ENCODE peak calls at places on chromosomes 2 and 18, in ten cellular contexts. X, M, W, A, G, P, N, Z, Q and S are unnamed samples. For H3K27me3, the result is how much of the 10 kb centered on the place peaks cover.

GRCh38 chr2:181937473-181937872 is 45.9 kb downstream of the ITPRID2 start:
- DNase-seq in X (no peak), A (no peak), P (no peak), N (no peak), Z (no peak), W (no peak), M (no peak), Q (no peak), G (no peak), S (no peak)

GRCh38 chr18:54269924-54270844 is 867 bp downstream of the POLI start:
- DNase-seq in A (peak), W (no peak), N (peak), Q (no peak), X (no peak), M (peak), Z (peak), P (no peak), G (peak), S (peak)

GRCh38 chr2:28232267-28232666 is 160.4 kb upstream of the FOSL2 start:
- DNase-seq in N (no peak), Z (no peak), A (peak), P (no peak), W (no peak), G (peak), M (peak), Q (no peak), X (no peak), S (no peak)

GRCh38 chr2:182587831-182588230 is 128.2 kb upstream of the DNAJC10 start:
- DNase-seq in N (no peak), X (no peak), A (peak), Q (no peak), M (no peak), W (no peak), P (no peak), G (no peak), Z (no peak), S (no peak)

GRCh38 chr2:112794131-112794733 is 9.9 kb upstream of the IL1A start:
- DNase-seq in M (no peak), G (no peak), X (no peak), P (peak), Q (no peak), W (peak), Z (no peak), A (peak), N (peak), S (no peak)

GRCh38 chr18:48486762-48487161 is 52.1 kb upstream of the CTIF start:
- DNase-seq in A (no peak), Q (no peak), W (no peak), X (no peak), M (no peak), P (no peak), G (no peak), N (no peak), Z (no peak), S (no peak)

GRCh38 chr2:180238729-180239128 is 231.6 kb upstream of the CWC22 start:
- DNase-seq in M (no peak), X (no peak), Z (no peak), N (no peak), A (no peak), P (no peak), Q (no peak), W (no peak), G (no peak), S (no peak)

GRCh38 chr18:78571063-78571785 is 408.4 kb upstream of the SALL3 start:
- DNase-seq in Q (no peak), N (no peak), P (no peak), A (no peak), G (no peak), Z (no peak), X (no peak), M (no peak), W (no peak), S (no peak)

GRCh38 chr2:71798266-71799012 is 345.1 kb downstream of the DYSF start:
- DNase-seq in Q (peak), P (no peak), G (no peak), Z (peak), N (peak), X (no peak), A (peak), W (no peak), M (no peak), S (peak)

GRCh38 chr18:58405107-58405898 is 223.6 kb downstream of the ALPK2 start:
- DNase-seq in P (no peak), Z (no peak), N (no peak), G (no peak), Q (no peak), A (no peak), X (no peak), W (no peak), M (no peak), S (no peak)

GRCh38 chr2:8222979-8223730 is 458.7 kb upstream of the ID2 start:
- DNase-seq in X (no peak), M (no peak), A (no peak), N (no peak), G (no peak), Q (no peak), W (no peak), P (no peak), Z (no peak), S (no peak)

GRCh38 chr2:44777542-44777941 is 164.0 kb upstream of the SIX3 start:
- DNase-seq in M (no peak), P (no peak), X (no peak), Z (no peak), G (no peak), A (peak), N (no peak), Q (no peak), W (no peak), S (peak)

GRCh38 chr2:68908392-68908970 is 37.3 kb upstream of the BMP10 start:
- DNase-seq in A (peak), X (no peak), Q (peak), M (peak), Z (peak), P (peak), W (peak), N (peak), G (peak), S (no peak)

GRCh38 chr2:185507703-185508102 is 230.9 kb upstream of the FSIP2 start:
- DNase-seq in W (no peak), P (no peak), G (no peak), X (peak), M (no peak), A (peak), N (no peak), Q (no peak), Z (no peak), S (no peak)

GRCh38 chr18:41731887-41732286 is 223.1 kb upstream of the PIK3C3 start:
- DNase-seq in X (no peak), W (no peak), P (no peak), A (peak), G (no peak), M (no peak), Z (no peak), N (no peak), Q (no peak), S (no peak)

GRCh38 chr2:121080013-121080772 is 204.8 kb downstream of the TFCP2L1 start:
- DNase-seq in Z (no peak), W (no peak), M (peak), X (peak), N (peak), G (peak), A (peak), Q (no peak), P (peak), S (peak)

GRCh38 chr2:96970910-96971309 is 15.5 kb downstream of the FAM178B start:
- DNase-seq in A (no peak), Q (no peak), X (no peak), M (no peak), W (no peak), G (no peak), P (no peak), Z (no peak), N (no peak), S (no peak)

GRCh38 chr2:176159678-176160250 is 2.7 kb downstream of the HOXD3 start:
- DNase-seq in A (no peak), Q (no peak), P (no peak), Z (no peak), X (no peak), G (no peak), N (no peak), M (no peak), W (no peak), S (no peak)

GRCh38 chr2:136057802-136058140 is 60.2 kb downstream of the CXCR4 start:
- DNase-seq in W (no peak), P (no peak), A (no peak), M (no peak), Q (no peak), N (no peak), X (no peak), G (no peak), Z (no peak), S (no peak)

GRCh38 chr2:60553992-60554648 is 666 bp upstream of the BCL11A start:
- DNase-seq in W (peak), X (peak), Z (no peak), A (no peak), G (no peak), Q (peak), N (peak), M (peak), P (peak), S (peak)

GRCh38 chr2:191020742-191021381 is 6.9 kb upstream of the STAT1 start:
- DNase-seq in Q (no peak), G (peak), N (peak), P (no peak), X (no peak), W (peak), Z (no peak), M (peak), A (peak), S (no peak)

GRCh38 chr2:235765181-235765820 is 271.5 kb downstream of the AGAP1 start:
- DNase-seq in X (no peak), G (peak), W (no peak), Q (no peak), A (peak), N (no peak), P (no peak), Z (no peak), M (no peak), S (no peak)

GRCh38 chr18:48338915-48339314 is 70.3 kb downstream of the ZBTB7C start:
- DNase-seq in M (no peak), P (no peak), Q (no peak), N (peak), A (no peak), X (no peak), W (no peak), Z (no peak), G (no peak), S (no peak)

GRCh38 chr2:10935953-10936942 is 24.5 kb downstream of the KCNF1 start:
- DNase-seq in Q (no peak), Z (no peak), A (peak), G (no peak), W (no peak), P (no peak), M (no peak), X (no peak), N (no peak), S (no peak)
- TF ChIP-seq CTCF in Q (no peak), Z (no peak), A (no peak), G (no peak), W (no peak), P (no peak), M (no peak), X (no peak), N (no peak), S (no peak)

GRCh38 chr2:80365762-80366161 is 61.2 kb upstream of the LRRTM1 start:
- DNase-seq in W (no peak), A (no peak), Q (no peak), G (no peak), N (no peak), X (peak), M (no peak), P (no peak), Z (no peak), S (peak)
- H3K27me3 ChIP-seq in W (under half), A (under half), Q (under half), G (under half), N (under half), X (under half), M (under half), P (under half), Z (under half), S (under half)

DNA sequence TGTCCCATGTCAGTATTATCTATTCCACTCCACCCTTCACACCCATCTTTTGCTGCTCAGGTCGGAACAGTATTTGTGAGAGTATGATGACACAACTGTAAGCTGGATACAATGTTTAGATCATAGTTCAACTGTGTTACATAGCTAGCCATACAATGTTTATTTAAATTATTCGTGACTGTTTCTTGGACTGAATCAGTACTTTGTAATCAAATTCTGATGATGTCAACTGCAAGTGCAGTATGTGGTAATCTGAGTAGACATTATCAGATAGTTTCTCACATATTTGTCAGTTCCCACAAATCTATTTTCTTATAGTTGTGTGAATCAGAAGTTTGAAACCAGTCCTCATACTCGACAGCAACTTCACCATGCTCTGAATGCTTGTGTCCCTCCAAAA is 177.6 kb downstream of the ZNF407 start:
- DNase-seq in W (no peak), Z (no peak), G (no peak), A (peak), Q (no peak), X (no peak), M (no peak), N (no peak), P (no peak), S (no peak)
- TF ChIP-seq CTCF in W (no peak), Z (no peak), G (no peak), A (no peak), Q (no peak), X (no peak), M (no peak), N (no peak), P (no peak), S (no peak)

GRCh38 chr2:233692648-233693047 is at the start of gene UGT1A6:
- DNase-seq in W (no peak), Z (no peak), N (peak), G (no peak), M (no peak), Q (no peak), P (no peak), A (no peak), X (no peak), S (no peak)
- H3K27me3 ChIP-seq in W (under half), Z (under half), N (under half), G (under half), M (under half), Q (under half), P (under half), A (under half), X (under half), S (under half)

GRCh38 chr2:85213404-85213803 is 80.2 kb downstream of the TCF7L1 start:
- DNase-seq in Q (no peak), A (no peak), P (no peak), G (no peak), M (no peak), Z (no peak), W (no peak), X (no peak), N (no peak), S (no peak)

GRCh38 chr2:85216051-85216431 is 82.8 kb downstream of the TCF7L1 start:
- DNase-seq in P (no peak), X (no peak), N (no peak), M (no peak), Q (no peak), W (no peak), A (peak), Z (no peak), G (peak), S (no peak)

GRCh38 chr2:85213893-85214512 is 80.8 kb downstream of the TCF7L1 start:
- DNase-seq in P (no peak), M (no peak), G (no peak), W (no peak), A (no peak), N (no peak), Q (no peak), X (no peak), Z (no peak), S (no peak)

GRCh38 chr2:85216927-85217326 is 83.7 kb downstream of the TCF7L1 start:
- DNase-seq in Z (no peak), N (no peak), G (no peak), M (no peak), X (no peak), Q (no peak), W (no peak), A (peak), P (no peak), S (no peak)

DNA sequence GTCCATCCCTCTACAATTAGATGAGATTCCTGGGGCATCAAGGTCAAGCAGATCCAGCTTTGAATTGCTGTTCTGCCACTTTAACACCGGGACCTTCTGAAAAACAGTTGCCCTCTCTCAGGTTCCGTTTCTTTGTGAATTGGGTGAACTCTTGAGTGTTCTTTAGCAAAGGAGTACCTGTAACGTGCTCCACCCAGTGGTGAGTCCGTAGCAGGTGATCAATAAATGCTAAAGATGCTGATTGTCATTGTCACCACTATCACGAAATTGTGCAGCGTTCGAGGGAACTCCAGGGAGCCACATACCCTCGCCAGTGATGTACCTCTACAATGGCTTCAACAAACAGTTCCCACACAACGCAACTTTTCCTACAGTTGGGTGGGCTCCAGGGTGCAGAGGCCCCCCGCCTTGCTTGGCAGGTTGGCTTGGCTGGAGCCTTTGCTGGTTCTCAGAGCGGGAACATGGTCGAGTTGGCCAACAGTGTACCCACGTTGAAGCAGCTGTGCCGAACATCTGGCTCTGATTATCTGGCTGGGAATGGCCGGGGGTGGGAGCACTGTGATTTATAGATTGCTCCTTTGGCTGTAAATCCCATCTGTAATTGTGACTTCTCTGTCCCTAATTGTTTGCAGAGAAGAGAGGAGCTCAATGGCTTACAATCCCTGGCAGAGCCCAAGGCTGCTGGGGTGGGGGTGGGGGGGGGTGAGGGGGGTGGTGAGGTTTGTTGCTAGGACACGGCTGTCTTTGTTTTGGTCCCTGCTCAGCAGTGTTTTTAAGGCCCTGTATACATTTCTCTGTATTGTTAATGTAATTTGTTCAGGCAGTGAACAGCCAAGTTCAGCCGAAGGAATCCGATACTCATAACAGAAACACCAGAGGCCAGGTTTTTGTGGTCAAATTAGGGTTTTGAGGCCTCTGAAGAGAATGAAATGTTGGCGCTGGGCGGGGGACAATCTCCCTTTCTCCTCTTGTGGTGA is 82.2 kb downstream of the TCF7L1 start:
- DNase-seq in M (no peak), G (no peak), P (no peak), A (no peak), X (peak), Z (no peak), W (no peak), N (peak), Q (no peak), S (no peak)
- TF ChIP-seq CTCF in M (no peak), G (no peak), P (no peak), A (peak), X (no peak), Z (no peak), W (peak), N (no peak), Q (no peak), S (no peak)

DNA sequence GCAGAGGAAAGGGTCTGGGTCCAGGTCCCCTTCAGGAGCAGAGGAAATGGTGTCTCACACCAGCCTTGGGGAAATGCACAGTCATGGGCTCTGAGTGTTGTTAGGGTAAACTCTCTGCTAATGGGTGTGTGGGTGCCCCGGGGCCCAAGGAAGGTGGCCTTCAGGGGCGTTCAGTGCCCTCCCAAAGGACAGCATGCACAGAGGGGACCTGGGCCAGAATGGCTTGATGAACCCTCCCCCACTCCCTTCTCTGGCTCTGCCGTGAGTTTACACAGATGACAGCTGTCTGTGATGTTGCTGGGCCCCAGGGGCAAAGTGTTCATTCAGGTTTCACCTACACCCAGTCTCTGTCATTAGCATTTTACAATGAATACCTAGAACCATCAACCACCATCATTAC is 3.3 kb downstream of the NPPC start:
- DNase-seq in Z (no peak), G (no peak), A (no peak), P (peak), X (no peak), N (no peak), W (no peak), Q (no peak), M (no peak), S (no peak)
- H3K27me3 ChIP-seq in Z (under half), G (under half), A (under half), P (half or more), X (under half), N (under half), W (under half), Q (half or more), M (under half), S (under half)